ENCODE peak calls at places on chromosome 1, in ten cellular contexts. One of them, this sample, is unnamed.

GRCh38 chr1:31672988-31673387 is 28.3 kb upstream of the PEF1 start:
- DNase-seq in glutamatergic neuron: peak
- DNase-seq in HFF-Myc: no peak
- DNase-seq in psoas muscle: peak
- DNase-seq in prostate gland: no peak
- DNase-seq in colonic mucosa: no peak
- DNase-seq in Calu3: no peak
- DNase-seq in cardiac muscle cell: no peak
- DNase-seq in PC-9: no peak
- DNase-seq in fibroblast of lung: no peak
- DNase-seq in this sample: no peak

GRCh38 chr1:60972841-60973364 is 109.5 kb upstream of the NFIA start:
- DNase-seq in glutamatergic neuron: no peak
- DNase-seq in HFF-Myc: peak
- DNase-seq in psoas muscle: no peak
- DNase-seq in prostate gland: no peak
- DNase-seq in colonic mucosa: no peak
- DNase-seq in Calu3: no peak
- DNase-seq in cardiac muscle cell: peak
- DNase-seq in PC-9: peak
- DNase-seq in fibroblast of lung: peak
- DNase-seq in this sample: no peak

GRCh38 chr1:9721606-9722377 is 70.3 kb downstream of the PIK3CD start:
- DNase-seq in glutamatergic neuron: peak
- DNase-seq in HFF-Myc: no peak
- DNase-seq in psoas muscle: no peak
- DNase-seq in prostate gland: no peak
- DNase-seq in colonic mucosa: peak
- DNase-seq in Calu3: peak
- DNase-seq in cardiac muscle cell: peak
- DNase-seq in PC-9: no peak
- DNase-seq in fibroblast of lung: no peak
- DNase-seq in this sample: peak

GRCh38 chr1:42784946-42785693 is at the start of gene TMEM269:
- DNase-seq in glutamatergic neuron: peak
- DNase-seq in HFF-Myc: no peak
- DNase-seq in psoas muscle: peak
- DNase-seq in prostate gland: no peak
- DNase-seq in colonic mucosa: no peak
- DNase-seq in Calu3: no peak
- DNase-seq in cardiac muscle cell: peak
- DNase-seq in PC-9: no peak
- DNase-seq in fibroblast of lung: peak
- DNase-seq in this sample: peak

GRCh38 chr1:94951056-94951455 is 24.1 kb upstream of the CNN3 start:
- DNase-seq in glutamatergic neuron: no peak
- DNase-seq in HFF-Myc: no peak
- DNase-seq in psoas muscle: no peak
- DNase-seq in prostate gland: no peak
- DNase-seq in colonic mucosa: no peak
- DNase-seq in Calu3: no peak
- DNase-seq in cardiac muscle cell: no peak
- DNase-seq in PC-9: no peak
- DNase-seq in fibroblast of lung: no peak
- DNase-seq in this sample: no peak

GRCh38 chr1:9341301-9341845 is 48.7 kb downstream of the SPSB1 start:
- DNase-seq in glutamatergic neuron: no peak
- DNase-seq in HFF-Myc: no peak
- DNase-seq in psoas muscle: no peak
- DNase-seq in prostate gland: no peak
- DNase-seq in colonic mucosa: no peak
- DNase-seq in Calu3: no peak
- DNase-seq in cardiac muscle cell: no peak
- DNase-seq in PC-9: no peak
- DNase-seq in fibroblast of lung: no peak
- DNase-seq in this sample: no peak

GRCh38 chr1:156583821-156584622 is 4.5 kb downstream of the TTC24 start:
- DNase-seq in glutamatergic neuron: peak
- DNase-seq in HFF-Myc: peak
- DNase-seq in psoas muscle: peak
- DNase-seq in prostate gland: peak
- DNase-seq in colonic mucosa: peak
- DNase-seq in Calu3: peak
- DNase-seq in cardiac muscle cell: peak
- DNase-seq in PC-9: peak
- DNase-seq in fibroblast of lung: peak
- DNase-seq in this sample: peak

GRCh38 chr1:154730251-154730650 is 122.3 kb upstream of the ADAR start:
- DNase-seq in glutamatergic neuron: no peak
- DNase-seq in HFF-Myc: no peak
- DNase-seq in psoas muscle: no peak
- DNase-seq in prostate gland: no peak
- DNase-seq in colonic mucosa: no peak
- DNase-seq in Calu3: peak
- DNase-seq in cardiac muscle cell: peak
- DNase-seq in PC-9: peak
- DNase-seq in fibroblast of lung: peak
- DNase-seq in this sample: no peak

GRCh38 chr1:225155555-225155954 is 226.1 kb downstream of the DNAH14 start:
- DNase-seq in glutamatergic neuron: no peak
- DNase-seq in HFF-Myc: no peak
- DNase-seq in psoas muscle: no peak
- DNase-seq in prostate gland: no peak
- DNase-seq in colonic mucosa: no peak
- DNase-seq in Calu3: no peak
- DNase-seq in cardiac muscle cell: no peak
- DNase-seq in PC-9: no peak
- DNase-seq in fibroblast of lung: no peak
- DNase-seq in this sample: no peak

GRCh38 chr1:22275626-22276395 is 132.9 kb upstream of the WNT4 start:
- DNase-seq in glutamatergic neuron: peak
- DNase-seq in HFF-Myc: peak
- DNase-seq in psoas muscle: peak
- DNase-seq in prostate gland: peak
- DNase-seq in colonic mucosa: peak
- DNase-seq in Calu3: peak
- DNase-seq in cardiac muscle cell: peak
- DNase-seq in PC-9: peak
- DNase-seq in fibroblast of lung: peak
- DNase-seq in this sample: peak

GRCh38 chr1:64938991-64939390 is 27.4 kb downstream of the JAK1 start:
- DNase-seq in glutamatergic neuron: no peak
- DNase-seq in HFF-Myc: no peak
- DNase-seq in psoas muscle: no peak
- DNase-seq in prostate gland: no peak
- DNase-seq in colonic mucosa: no peak
- DNase-seq in Calu3: no peak
- DNase-seq in cardiac muscle cell: no peak
- DNase-seq in PC-9: no peak
- DNase-seq in fibroblast of lung: no peak
- DNase-seq in this sample: no peak

GRCh38 chr1:46481961-46482360 is 7.7 kb upstream of the DMBX1 start:
- DNase-seq in glutamatergic neuron: no peak
- DNase-seq in HFF-Myc: no peak
- DNase-seq in psoas muscle: no peak
- DNase-seq in prostate gland: no peak
- DNase-seq in colonic mucosa: no peak
- DNase-seq in Calu3: no peak
- DNase-seq in cardiac muscle cell: no peak
- DNase-seq in PC-9: no peak
- DNase-seq in fibroblast of lung: no peak
- DNase-seq in this sample: no peak

GRCh38 chr1:29394521-29394921 is 158.2 kb downstream of the PTPRU start:
- DNase-seq in glutamatergic neuron: no peak
- DNase-seq in HFF-Myc: no peak
- DNase-seq in psoas muscle: no peak
- DNase-seq in prostate gland: no peak
- DNase-seq in colonic mucosa: no peak
- DNase-seq in Calu3: no peak
- DNase-seq in cardiac muscle cell: no peak
- DNase-seq in PC-9: no peak
- DNase-seq in fibroblast of lung: no peak
- DNase-seq in this sample: no peak

GRCh38 chr1:161122967-161123366 is 5.1 kb downstream of the NIT1 start:
- DNase-seq in glutamatergic neuron: no peak
- DNase-seq in HFF-Myc: no peak
- DNase-seq in psoas muscle: no peak
- DNase-seq in prostate gland: no peak
- DNase-seq in colonic mucosa: no peak
- DNase-seq in Calu3: no peak
- DNase-seq in cardiac muscle cell: no peak
- DNase-seq in PC-9: no peak
- DNase-seq in fibroblast of lung: no peak
- DNase-seq in this sample: no peak
- TF ChIP-seq CTCF in glutamatergic neuron: no peak
- TF ChIP-seq CTCF in HFF-Myc: no peak
- TF ChIP-seq CTCF in psoas muscle: no peak
- TF ChIP-seq CTCF in prostate gland: no peak
- TF ChIP-seq CTCF in colonic mucosa: no peak
- TF ChIP-seq CTCF in Calu3: no peak
- TF ChIP-seq CTCF in cardiac muscle cell: no peak
- TF ChIP-seq CTCF in PC-9: no peak
- TF ChIP-seq CTCF in fibroblast of lung: no peak
- TF ChIP-seq CTCF in this sample: no peak

DNA sequence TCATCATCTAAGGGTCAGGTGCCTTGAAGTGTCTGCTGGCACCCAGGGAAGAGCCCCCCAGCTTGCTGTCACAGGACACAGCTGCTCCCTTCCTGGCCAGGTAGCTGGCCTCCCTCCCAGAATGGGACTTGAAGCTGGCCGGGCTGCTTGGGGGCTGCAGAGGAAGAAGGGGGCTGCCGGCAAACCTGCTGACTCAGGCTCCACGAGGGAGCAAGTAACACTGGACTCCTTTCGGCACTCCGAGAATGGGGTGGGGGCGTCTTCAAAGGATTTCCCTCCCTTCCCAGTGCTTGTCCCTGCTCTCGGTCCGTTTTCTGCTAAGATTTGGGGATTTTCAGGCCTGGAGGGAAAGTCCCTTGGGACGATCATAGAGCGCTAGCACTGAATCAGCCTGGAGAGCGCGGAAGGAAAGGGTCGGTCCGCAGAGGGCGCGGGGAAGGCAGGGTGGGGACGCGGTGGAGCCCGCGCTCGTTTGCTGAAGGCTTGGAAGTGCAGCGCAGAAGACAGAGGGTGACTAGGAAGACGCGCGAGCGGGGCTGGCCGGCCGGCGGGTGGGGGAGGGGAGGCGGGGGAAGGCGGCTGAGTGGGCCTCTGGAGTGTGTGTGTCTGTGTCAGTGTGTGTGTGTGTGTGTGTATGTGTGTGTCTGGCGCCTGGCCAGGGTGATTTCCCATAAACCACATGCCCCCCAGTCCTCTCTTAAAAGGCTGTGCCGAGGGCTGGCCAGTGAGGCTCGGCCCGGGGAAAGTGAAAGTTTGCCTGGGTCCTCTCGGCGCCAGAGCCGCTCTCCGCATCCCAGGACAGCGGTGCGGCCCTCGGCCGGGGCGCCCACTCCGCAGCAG is at the start of gene CSF1:
- DNase-seq in glutamatergic neuron: peak
- DNase-seq in HFF-Myc: peak
- DNase-seq in psoas muscle: peak
- DNase-seq in prostate gland: peak
- DNase-seq in colonic mucosa: peak
- DNase-seq in Calu3: peak
- DNase-seq in cardiac muscle cell: peak
- DNase-seq in PC-9: peak
- DNase-seq in fibroblast of lung: peak
- DNase-seq in this sample: peak
- TF ChIP-seq CTCF in glutamatergic neuron: no peak
- TF ChIP-seq CTCF in HFF-Myc: no peak
- TF ChIP-seq CTCF in psoas muscle: no peak
- TF ChIP-seq CTCF in prostate gland: no peak
- TF ChIP-seq CTCF in colonic mucosa: no peak
- TF ChIP-seq CTCF in Calu3: no peak
- TF ChIP-seq CTCF in cardiac muscle cell: no peak
- TF ChIP-seq CTCF in PC-9: no peak
- TF ChIP-seq CTCF in fibroblast of lung: no peak
- TF ChIP-seq CTCF in this sample: no peak

DNA sequence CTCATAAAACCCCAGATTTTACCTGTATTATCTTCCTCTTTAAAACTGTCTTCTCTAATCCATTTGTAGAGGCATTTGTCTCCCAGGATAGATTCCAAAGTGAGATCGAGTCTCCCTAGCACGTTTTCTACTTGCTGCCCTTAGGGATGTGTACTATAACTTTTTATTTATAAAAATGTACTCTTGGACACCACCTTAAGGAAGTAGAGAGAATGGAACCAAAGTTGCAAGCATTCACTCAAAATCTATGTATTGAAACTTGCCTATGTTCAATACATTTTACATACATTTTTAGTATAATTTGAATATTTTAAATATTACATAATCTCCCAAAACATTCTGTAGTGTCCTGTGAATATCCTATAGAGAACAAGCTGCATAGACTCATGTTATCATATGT is 842 bp upstream of the SPRR2A start:
- DNase-seq in glutamatergic neuron: no peak
- DNase-seq in HFF-Myc: no peak
- DNase-seq in psoas muscle: no peak
- DNase-seq in prostate gland: no peak
- DNase-seq in colonic mucosa: no peak
- DNase-seq in Calu3: no peak
- DNase-seq in cardiac muscle cell: no peak
- DNase-seq in PC-9: no peak
- DNase-seq in fibroblast of lung: no peak
- DNase-seq in this sample: no peak
- TF ChIP-seq CTCF in glutamatergic neuron: no peak
- TF ChIP-seq CTCF in HFF-Myc: no peak
- TF ChIP-seq CTCF in psoas muscle: no peak
- TF ChIP-seq CTCF in prostate gland: no peak
- TF ChIP-seq CTCF in colonic mucosa: no peak
- TF ChIP-seq CTCF in Calu3: peak
- TF ChIP-seq CTCF in cardiac muscle cell: no peak
- TF ChIP-seq CTCF in PC-9: peak
- TF ChIP-seq CTCF in fibroblast of lung: no peak
- TF ChIP-seq CTCF in this sample: no peak

GRCh38 chr1:171939730-171940129 is 98.4 kb downstream of the DNM3 start:
- DNase-seq in glutamatergic neuron: no peak
- DNase-seq in HFF-Myc: no peak
- DNase-seq in psoas muscle: no peak
- DNase-seq in prostate gland: no peak
- DNase-seq in colonic mucosa: no peak
- DNase-seq in Calu3: no peak
- DNase-seq in cardiac muscle cell: no peak
- DNase-seq in PC-9: no peak
- DNase-seq in fibroblast of lung: no peak
- DNase-seq in this sample: no peak
- TF ChIP-seq CTCF in glutamatergic neuron: no peak
- TF ChIP-seq CTCF in HFF-Myc: no peak
- TF ChIP-seq CTCF in psoas muscle: no peak
- TF ChIP-seq CTCF in prostate gland: no peak
- TF ChIP-seq CTCF in colonic mucosa: no peak
- TF ChIP-seq CTCF in Calu3: no peak
- TF ChIP-seq CTCF in cardiac muscle cell: no peak
- TF ChIP-seq CTCF in PC-9: no peak
- TF ChIP-seq CTCF in fibroblast of lung: no peak
- TF ChIP-seq CTCF in this sample: no peak

This sample was measured in GM13976.